ENCODE peak calls at places on chromosomes 3 and 15, in nine cellular contexts. One of them, this sample, is unnamed.

GRCh38 chr3:129938140-129938930 is 36.2 kb upstream of the TRH start:
- DNase-seq in AG09309: no peak
- DNase-seq in AG04450: no peak
- DNase-seq in AG10803: no peak
- DNase-seq in cardiac fibroblast: no peak
- DNase-seq in fibroblast of pulmonary artery: no peak
- DNase-seq in MM.1S: peak; percentile 16
- DNase-seq in GM13976: no peak
- DNase-seq in heart left ventricle: no peak
- DNase-seq in this sample: no peak

GRCh38 chr15:36965561-36966342 is 134.6 kb downstream of the MEIS2 start:
- DNase-seq in GM13976: no peak
- DNase-seq in AG09309: no peak
- DNase-seq in AG04450: no peak
- DNase-seq in fibroblast of pulmonary artery: peak; percentile 57
- DNase-seq in heart left ventricle: no peak
- DNase-seq in AG10803: peak; percentile 51
- DNase-seq in MM.1S: no peak
- DNase-seq in cardiac fibroblast: no peak
- DNase-seq in this sample: peak; percentile 37

GRCh38 chr3:40317061-40317676 is 7.7 kb downstream of the EIF1B start:
- DNase-seq in fibroblast of pulmonary artery: peak; percentile 84
- DNase-seq in heart left ventricle: no peak
- DNase-seq in MM.1S: peak; percentile 67
- DNase-seq in AG09309: no peak
- DNase-seq in GM13976: peak; percentile 47
- DNase-seq in AG10803: peak; percentile 65
- DNase-seq in cardiac fibroblast: peak; percentile 79
- DNase-seq in AG04450: peak; percentile 37
- DNase-seq in this sample: peak; percentile 55

GRCh38 chr15:72155635-72156616 is 37.7 kb downstream of the SENP8 start:
- DNase-seq in AG09309: peak; percentile 43
- DNase-seq in AG04450: peak; percentile 48
- DNase-seq in heart left ventricle: peak; percentile 85
- DNase-seq in MM.1S: peak; percentile 65
- DNase-seq in AG10803: peak; percentile 74
- DNase-seq in GM13976: peak; percentile 80
- DNase-seq in cardiac fibroblast: peak; percentile 87
- DNase-seq in fibroblast of pulmonary artery: peak; percentile 87
- DNase-seq in this sample: peak; percentile 70

GRCh38 chr3:149476135-149476684 is 1.7 kb downstream of the TM4SF4 start:
- DNase-seq in cardiac fibroblast: no peak
- DNase-seq in AG09309: no peak
- DNase-seq in AG04450: no peak
- DNase-seq in MM.1S: no peak
- DNase-seq in AG10803: no peak
- DNase-seq in GM13976: no peak
- DNase-seq in heart left ventricle: no peak
- DNase-seq in fibroblast of pulmonary artery: no peak
- DNase-seq in this sample: no peak

GRCh38 chr15:64894395-64895056 is 17.2 kb upstream of the ANKDD1A start:
- DNase-seq in cardiac fibroblast: no peak
- DNase-seq in MM.1S: peak; percentile 98
- DNase-seq in AG09309: no peak
- DNase-seq in fibroblast of pulmonary artery: no peak
- DNase-seq in AG04450: no peak
- DNase-seq in AG10803: no peak
- DNase-seq in heart left ventricle: peak; percentile 48
- DNase-seq in GM13976: peak; percentile 81
- DNase-seq in this sample: no peak

GRCh38 chr3:52769786-52770445 is 824 bp downstream of the NEK4 start:
- DNase-seq in heart left ventricle: no peak
- DNase-seq in AG09309: no peak
- DNase-seq in cardiac fibroblast: peak; percentile 9
- DNase-seq in AG10803: no peak
- DNase-seq in fibroblast of pulmonary artery: no peak
- DNase-seq in MM.1S: peak; percentile 20
- DNase-seq in GM13976: no peak
- DNase-seq in AG04450: no peak
- DNase-seq in this sample: no peak

GRCh38 chr15:89116404-89116803 is 28.1 kb downstream of the ABHD2 start:
- DNase-seq in MM.1S: peak; percentile 84
- DNase-seq in AG10803: no peak
- DNase-seq in AG09309: no peak
- DNase-seq in fibroblast of pulmonary artery: no peak
- DNase-seq in cardiac fibroblast: peak; percentile 55
- DNase-seq in GM13976: no peak
- DNase-seq in heart left ventricle: peak; percentile 73
- DNase-seq in AG04450: no peak
- DNase-seq in this sample: no peak

GRCh38 chr3:57980416-57980815 is 27.8 kb upstream of the FLNB start:
- DNase-seq in AG04450: no peak
- DNase-seq in AG10803: no peak
- DNase-seq in cardiac fibroblast: no peak
- DNase-seq in AG09309: no peak
- DNase-seq in fibroblast of pulmonary artery: no peak
- DNase-seq in heart left ventricle: no peak
- DNase-seq in GM13976: no peak
- DNase-seq in MM.1S: no peak
- DNase-seq in this sample: no peak

GRCh38 chr3:171193693-171194092 is 167.2 kb upstream of the SLC2A2 start:
- DNase-seq in AG10803: no peak
- DNase-seq in fibroblast of pulmonary artery: peak; percentile 61
- DNase-seq in heart left ventricle: no peak
- DNase-seq in GM13976: no peak
- DNase-seq in AG04450: no peak
- DNase-seq in AG09309: no peak
- DNase-seq in cardiac fibroblast: peak; percentile 62
- DNase-seq in MM.1S: no peak
- DNase-seq in this sample: no peak

GRCh38 chr15:83064859-83065258 is 2.2 kb downstream of the BTBD1 start:
- DNase-seq in heart left ventricle: no peak
- DNase-seq in MM.1S: no peak
- DNase-seq in AG10803: no peak
- DNase-seq in fibroblast of pulmonary artery: peak; percentile 17
- DNase-seq in cardiac fibroblast: peak; percentile 44
- DNase-seq in AG09309: no peak
- DNase-seq in AG04450: no peak
- DNase-seq in GM13976: no peak
- DNase-seq in this sample: no peak

DNA sequence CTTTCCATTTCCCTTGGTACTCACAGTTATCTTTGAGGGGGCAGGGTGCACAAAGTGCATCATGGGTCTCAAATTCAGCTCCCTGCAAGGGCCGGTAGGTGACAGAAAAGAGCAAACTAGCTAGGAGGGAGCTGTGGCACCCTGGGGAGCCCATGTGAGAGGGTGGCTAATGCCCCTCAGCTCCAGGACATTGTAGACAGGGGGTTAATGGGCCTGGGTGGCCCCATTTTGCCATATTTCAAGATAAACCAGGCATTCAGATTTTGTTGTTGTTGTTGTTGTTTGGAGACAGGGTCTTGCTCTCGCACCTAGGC is 3.6 kb upstream of the SLC6A6 start:
- DNase-seq in cardiac fibroblast: no peak
- DNase-seq in AG09309: no peak
- DNase-seq in fibroblast of pulmonary artery: no peak
- DNase-seq in GM13976: no peak
- DNase-seq in AG04450: no peak
- DNase-seq in AG10803: no peak
- DNase-seq in heart left ventricle: no peak
- DNase-seq in MM.1S: no peak
- DNase-seq in this sample: no peak
- TF ChIP-seq CTCF in cardiac fibroblast: no peak
- TF ChIP-seq CTCF in AG09309: peak; percentile 6
- TF ChIP-seq CTCF in fibroblast of pulmonary artery: no peak
- TF ChIP-seq CTCF in GM13976: peak; percentile 4
- TF ChIP-seq CTCF in AG04450: no peak
- TF ChIP-seq CTCF in AG10803: no peak
- TF ChIP-seq CTCF in heart left ventricle: no peak
- TF ChIP-seq CTCF in MM.1S: peak; percentile 9
- TF ChIP-seq CTCF in this sample: no peak

GRCh38 chr3:43206632-43207031 is 79.7 kb upstream of the SNRK start:
- DNase-seq in fibroblast of pulmonary artery: no peak
- DNase-seq in heart left ventricle: no peak
- DNase-seq in cardiac fibroblast: no peak
- DNase-seq in AG04450: no peak
- DNase-seq in AG09309: no peak
- DNase-seq in AG10803: no peak
- DNase-seq in GM13976: no peak
- DNase-seq in MM.1S: no peak
- DNase-seq in this sample: no peak
- TF ChIP-seq CTCF in fibroblast of pulmonary artery: peak; percentile 1
- TF ChIP-seq CTCF in heart left ventricle: no peak
- TF ChIP-seq CTCF in cardiac fibroblast: no peak
- TF ChIP-seq CTCF in AG04450: peak; percentile 16
- TF ChIP-seq CTCF in AG09309: no peak
- TF ChIP-seq CTCF in AG10803: no peak
- TF ChIP-seq CTCF in GM13976: no peak
- TF ChIP-seq CTCF in MM.1S: no peak
- TF ChIP-seq CTCF in this sample: no peak

DNA sequence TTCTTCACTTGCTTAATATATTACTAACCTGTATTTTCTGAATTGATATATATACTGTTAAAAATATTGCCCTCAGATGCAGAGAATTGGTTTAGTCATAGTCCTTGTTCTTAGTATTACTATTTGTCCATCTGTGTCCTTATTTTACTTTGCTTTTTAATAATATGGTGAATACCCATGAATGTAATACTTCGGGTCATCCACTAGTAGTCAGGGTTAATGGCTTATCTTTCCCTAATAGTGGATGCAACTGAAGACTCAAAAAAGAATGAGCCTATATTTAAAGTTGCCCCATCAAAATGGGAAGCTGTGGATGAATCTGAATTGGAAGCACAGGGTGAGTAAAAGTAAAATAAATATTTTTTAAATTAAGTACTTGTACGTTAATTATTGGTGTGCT is 36.5 kb downstream of the U2SURP start:
- DNase-seq in AG04450: no peak
- DNase-seq in MM.1S: no peak
- DNase-seq in heart left ventricle: no peak
- DNase-seq in AG09309: no peak
- DNase-seq in fibroblast of pulmonary artery: no peak
- DNase-seq in AG10803: no peak
- DNase-seq in cardiac fibroblast: no peak
- DNase-seq in GM13976: no peak
- DNase-seq in this sample: no peak
- TF ChIP-seq CTCF in AG04450: peak; percentile 35
- TF ChIP-seq CTCF in MM.1S: no peak
- TF ChIP-seq CTCF in heart left ventricle: no peak
- TF ChIP-seq CTCF in AG09309: no peak
- TF ChIP-seq CTCF in fibroblast of pulmonary artery: peak; percentile 20
- TF ChIP-seq CTCF in AG10803: peak; percentile 28
- TF ChIP-seq CTCF in cardiac fibroblast: peak; percentile 21
- TF ChIP-seq CTCF in GM13976: no peak
- TF ChIP-seq CTCF in this sample: peak; percentile 18

GRCh38 chr3:13564751-13565560 is 16.0 kb downstream of the FBLN2 start:
- DNase-seq in cardiac fibroblast: no peak
- DNase-seq in MM.1S: no peak
- DNase-seq in AG10803: no peak
- DNase-seq in GM13976: no peak
- DNase-seq in fibroblast of pulmonary artery: no peak
- DNase-seq in AG04450: no peak
- DNase-seq in AG09309: no peak
- DNase-seq in heart left ventricle: peak; percentile 67
- DNase-seq in this sample: no peak
- TF ChIP-seq CTCF in cardiac fibroblast: no peak
- TF ChIP-seq CTCF in MM.1S: no peak
- TF ChIP-seq CTCF in AG10803: no peak
- TF ChIP-seq CTCF in GM13976: no peak
- TF ChIP-seq CTCF in fibroblast of pulmonary artery: no peak
- TF ChIP-seq CTCF in AG04450: no peak
- TF ChIP-seq CTCF in AG09309: no peak
- TF ChIP-seq CTCF in heart left ventricle: no peak
- TF ChIP-seq CTCF in this sample: no peak

GRCh38 chr3:66233033-66233432 is 12.2 kb downstream of the SLC25A26 start:
- DNase-seq in GM13976: no peak
- DNase-seq in cardiac fibroblast: no peak
- DNase-seq in fibroblast of pulmonary artery: no peak
- DNase-seq in heart left ventricle: no peak
- DNase-seq in AG10803: no peak
- DNase-seq in AG04450: no peak
- DNase-seq in MM.1S: peak; percentile 2
- DNase-seq in AG09309: no peak
- DNase-seq in this sample: no peak

GRCh38 chr3:66237551-66237950 is 16.8 kb downstream of the SLC25A26 start:
- DNase-seq in AG04450: no peak
- DNase-seq in fibroblast of pulmonary artery: no peak
- DNase-seq in GM13976: no peak
- DNase-seq in MM.1S: peak; percentile 1
- DNase-seq in AG09309: no peak
- DNase-seq in AG10803: no peak
- DNase-seq in heart left ventricle: no peak
- DNase-seq in cardiac fibroblast: no peak
- DNase-seq in this sample: no peak

GRCh38 chr3:66239513-66240135 is 18.8 kb downstream of the SLC25A26 start:
- DNase-seq in AG04450: no peak
- DNase-seq in AG10803: no peak
- DNase-seq in cardiac fibroblast: no peak
- DNase-seq in AG09309: no peak
- DNase-seq in fibroblast of pulmonary artery: no peak
- DNase-seq in GM13976: no peak
- DNase-seq in heart left ventricle: no peak
- DNase-seq in MM.1S: peak; percentile 4
- DNase-seq in this sample: no peak

GRCh38 chr3:66241466-66241865 is 20.7 kb downstream of the SLC25A26 start:
- DNase-seq in cardiac fibroblast: no peak
- DNase-seq in fibroblast of pulmonary artery: no peak
- DNase-seq in GM13976: no peak
- DNase-seq in heart left ventricle: no peak
- DNase-seq in AG04450: no peak
- DNase-seq in MM.1S: no peak
- DNase-seq in AG09309: no peak
- DNase-seq in AG10803: no peak
- DNase-seq in this sample: no peak

GRCh38 chr3:66236281-66236680 is 15.5 kb downstream of the SLC25A26 start:
- DNase-seq in cardiac fibroblast: peak; percentile 29
- DNase-seq in heart left ventricle: no peak
- DNase-seq in MM.1S: no peak
- DNase-seq in fibroblast of pulmonary artery: peak; percentile 18
- DNase-seq in GM13976: no peak
- DNase-seq in AG10803: peak; percentile 4
- DNase-seq in AG09309: no peak
- DNase-seq in AG04450: no peak
- DNase-seq in this sample: no peak
- TF ChIP-seq CTCF in cardiac fibroblast: peak; percentile 22
- TF ChIP-seq CTCF in heart left ventricle: peak; percentile 8
- TF ChIP-seq CTCF in MM.1S: no peak
- TF ChIP-seq CTCF in fibroblast of pulmonary artery: peak; percentile 32
- TF ChIP-seq CTCF in GM13976: no peak
- TF ChIP-seq CTCF in AG10803: peak; percentile 38
- TF ChIP-seq CTCF in AG09309: peak; percentile 15
- TF ChIP-seq CTCF in AG04450: no peak
- TF ChIP-seq CTCF in this sample: peak; percentile 33